ENCODE peak calls at places on chromosomes 12 and 14, in ten cellular contexts. I, C, L, R, B, F, M, S, D and Q are unnamed samples.
A peak's percentile ranks its signal among the peaks of the same experiment; 100 is the strongest.

GRCh38 chr14:38608244-38608643 is 352.4 kb upstream of the CLEC14A start:
- DNase-seq in I (no peak), C (no peak), L (no peak), R (no peak), B (no peak), F (no peak), M (no peak), S (no peak), D (no peak), Q (no peak)

GRCh38 chr12:53046655-53047220 is 3.1 kb upstream of the TNS2 start:
- DNase-seq in I (peak; percentile 79), C (peak; percentile 81), L (peak; percentile 72), R (peak; percentile 64), B (no peak), F (no peak), M (no peak), S (no peak), D (peak; percentile 89), Q (peak; percentile 86)

GRCh38 chr14:103094406-103095209 is at the start of gene EXOC3L4:
- DNase-seq in I (no peak), C (no peak), L (no peak), R (no peak), B (no peak), F (no peak), M (no peak), S (no peak), D (no peak), Q (no peak)

GRCh38 chr14:103326078-103326477 is 8.0 kb upstream of the EIF5 start:
- DNase-seq in I (no peak), C (no peak), L (no peak), R (no peak), B (no peak), F (no peak), M (no peak), S (no peak), D (no peak), Q (no peak)

GRCh38 chr12:124506145-124506831 is 61.1 kb downstream of the NCOR2 start:
- DNase-seq in I (no peak), C (peak; percentile 78), L (no peak), R (no peak), B (peak; percentile 77), F (no peak), M (no peak), S (no peak), D (peak; percentile 58), Q (peak; percentile 74)

GRCh38 chr14:28774764-28775738 is 8.5 kb downstream of the FOXG1 start:
- DNase-seq in I (no peak), C (peak; percentile 56), L (no peak), R (no peak), B (no peak), F (no peak), M (no peak), S (no peak), D (no peak), Q (no peak)

GRCh38 chr14:103402700-103403099 is 17.5 kb downstream of the MARK3 start:
- DNase-seq in I (peak; percentile 59), C (no peak), L (no peak), R (no peak), B (peak; percentile 28), F (no peak), M (no peak), S (no peak), D (no peak), Q (no peak)

GRCh38 chr12:39846304-39846703 is 226.7 kb upstream of the ABCD2 start:
- DNase-seq in I (no peak), C (no peak), L (no peak), R (no peak), B (no peak), F (no peak), M (no peak), S (no peak), D (no peak), Q (no peak)

GRCh38 chr14:56555921-56556570 is 23.6 kb upstream of the TMEM260 start:
- DNase-seq in I (peak; percentile 79), C (peak; percentile 15), L (no peak), R (no peak), B (peak; percentile 55), F (no peak), M (no peak), S (no peak), D (peak; percentile 24), Q (no peak)

GRCh38 chr14:22231022-22231421 is 358.0 kb downstream of the DAD1 start:
- DNase-seq in I (no peak), C (no peak), L (no peak), R (no peak), B (no peak), F (no peak), M (no peak), S (no peak), D (no peak), Q (no peak)

GRCh38 chr12:116087962-116088361 is 189.5 kb downstream of the MED13L start:
- DNase-seq in I (no peak), C (no peak), L (no peak), R (no peak), B (no peak), F (no peak), M (no peak), S (no peak), D (no peak), Q (no peak)

GRCh38 chr14:92546347-92547053 is 32.9 kb downstream of the RIN3 start:
- DNase-seq in I (no peak), C (no peak), L (no peak), R (no peak), B (no peak), F (no peak), M (no peak), S (no peak), D (no peak), Q (no peak)

GRCh38 chr12:22627351-22627750 is 2.4 kb downstream of the ETNK1 start:
- DNase-seq in I (no peak), C (no peak), L (no peak), R (no peak), B (no peak), F (no peak), M (no peak), S (no peak), D (no peak), Q (no peak)

GRCh38 chr12:25950329-25951115 is 8.0 kb upstream of the RASSF8 start:
- DNase-seq in I (no peak), C (no peak), L (no peak), R (no peak), B (no peak), F (no peak), M (no peak), S (no peak), D (no peak), Q (no peak)

GRCh38 chr12:109877504-109878246 is 2.7 kb downstream of the GLTP start:
- DNase-seq in I (no peak), C (no peak), L (no peak), R (no peak), B (no peak), F (no peak), M (no peak), S (no peak), D (no peak), Q (no peak)

GRCh38 chr12:30440826-30441602 is 254.7 kb downstream of the IPO8 start:
- DNase-seq in I (peak; percentile 79), C (peak; percentile 61), L (no peak), R (no peak), B (peak; percentile 24), F (no peak), M (no peak), S (no peak), D (peak; percentile 24), Q (no peak)

GRCh38 chr14:103775506-103775905 is 59.9 kb downstream of the ZFYVE21 start:
- DNase-seq in I (no peak), C (no peak), L (no peak), R (no peak), B (no peak), F (no peak), M (no peak), S (no peak), D (no peak), Q (no peak)

GRCh38 chr12:51269174-51270066 is 795 bp downstream of the SMAGP start:
- DNase-seq in I (peak; percentile 92), C (peak; percentile 44), L (peak; percentile 80), R (peak; percentile 65), B (no peak), F (peak; percentile 65), M (no peak), S (no peak), D (peak; percentile 72), Q (peak; percentile 69)